ENCODE peak calls at places on chromosomes 7 and 10, in eight cellular contexts. T is A673; I is T follicular helper cell; L is activated naive CD8-positive, alpha-beta T cell treated with anti-CD3 and anti-CD28 coated beads, Interleukin-2, amount 50 U/mL, for 24 hours; W is activated T-helper 1 cell treated with anti-CD3 and anti-CD28 coated beads, Interleukin-12 subunit alpha, Interleukin-12 subunit beta, Interleukin-2, Interleukin-4 antibody, amounts not matched to agents 30 ng/mL and 10 ng/mL and 1 ng/mL, durations not matched to agents 14 hours and 24 hours and 36 hours; D is RWPE1; U is NCI-H774; V is astrocyte. F is an unnamed sample.

GRCh38 chr10:77516575-77516974 is 121.0 kb downstream of the KCNMA1 start:
- DNase-seq in T (no peak), I (no peak), L (no peak), W (no peak), D (no peak), U (peak; percentile 41), V (no peak), F (no peak)

GRCh38 chr7:33952824-33953223 is 47.5 kb downstream of the BMPER start:
- DNase-seq in T (no peak), I (no peak), L (no peak), W (no peak), D (no peak), U (no peak), V (peak; percentile 66), F (no peak)

GRCh38 chr10:14451341-14451740 is 120.6 kb upstream of the FRMD4A start:
- DNase-seq in T (no peak), I (no peak), L (no peak), W (no peak), D (no peak), U (no peak), V (peak; percentile 62), F (no peak)

GRCh38 chr10:22158426-22158825 is 59.4 kb downstream of the EBLN1 start:
- DNase-seq in T (no peak), I (no peak), L (no peak), W (no peak), D (no peak), U (no peak), V (no peak), F (no peak)

GRCh38 chr10:5811387-5811821 is 1.8 kb downstream of the GDI2 start:
- DNase-seq in T (peak; percentile 60), I (no peak), L (no peak), W (no peak), D (peak; percentile 35), U (no peak), V (peak; percentile 67), F (no peak)

GRCh38 chr10:84211566-84211965 is 13.8 kb downstream of the LRIT2 start:
- DNase-seq in T (no peak), I (no peak), L (no peak), W (no peak), D (no peak), U (no peak), V (no peak), F (no peak)

GRCh38 chr10:43228783-43229207 is 38.1 kb downstream of the RASGEF1A start:
- DNase-seq in T (no peak), I (no peak), L (no peak), W (no peak), D (no peak), U (no peak), V (no peak), F (peak; percentile 8)

GRCh38 chr7:155261031-155261985 is 36.4 kb upstream of the INSIG1 start:
- DNase-seq in T (no peak), I (no peak), L (no peak), W (no peak), D (no peak), U (no peak), V (no peak), F (no peak)

GRCh38 chr10:86663576-86664369 is 4.5 kb upstream of the LDB3 start:
- DNase-seq in T (no peak), I (no peak), L (no peak), W (no peak), D (no peak), U (no peak), V (no peak), F (no peak)

GRCh38 chr10:80461208-80462183 is 7.4 kb downstream of the TSPAN14 start:
- DNase-seq in T (no peak), I (no peak), L (no peak), W (no peak), D (no peak), U (no peak), V (no peak), F (no peak)

GRCh38 chr10:91271886-91272285 is 51.4 kb downstream of the PCGF5 start:
- DNase-seq in T (no peak), I (no peak), L (no peak), W (no peak), D (no peak), U (no peak), V (peak; percentile 41), F (no peak)

GRCh38 chr10:29784175-29784773 is 149.5 kb upstream of the SVIL start:
- DNase-seq in T (no peak), I (no peak), L (no peak), W (no peak), D (peak; percentile 94), U (no peak), V (peak; percentile 100), F (no peak)

GRCh38 chr7:132090444-132090843 is 485.8 kb downstream of the PLXNA4 start:
- DNase-seq in T (no peak), I (no peak), L (no peak), W (no peak), D (no peak), U (no peak), V (no peak), F (no peak)

GRCh38 chr7:55476071-55476803 is 96.1 kb downstream of the VOPP1 start:
- DNase-seq in T (peak; percentile 56), I (no peak), L (no peak), W (no peak), D (no peak), U (no peak), V (peak; percentile 90), F (no peak)

GRCh38 chr7:127396184-127396583 is 3.7 kb upstream of the ZNF800 start:
- DNase-seq in T (peak; percentile 33), I (no peak), L (peak; percentile 36), W (no peak), D (no peak), U (no peak), V (no peak), F (no peak)

GRCh38 chr10:107144490-107144889 is 20.0 kb downstream of the SORCS1 start:
- DNase-seq in T (peak; percentile 30), I (no peak), L (no peak), W (no peak), D (no peak), U (no peak), V (no peak), F (peak; percentile 23)

GRCh38 chr10:17780727-17781126 is 28.4 kb upstream of the MRC1 start:
- DNase-seq in T (peak; percentile 51), I (no peak), L (no peak), W (no peak), D (no peak), U (no peak), V (no peak), F (no peak)

GRCh38 chr10:6445671-6446278 is 134.3 kb downstream of the PRKCQ start:
- DNase-seq in T (peak; percentile 44), I (peak; percentile 36), L (peak; percentile 64), W (peak; percentile 30), D (peak; percentile 36), U (no peak), V (no peak), F (no peak)

GRCh38 chr7:66871076-66871475 is 49.9 kb upstream of the TMEM248 start:
- DNase-seq in T (no peak), I (no peak), L (no peak), W (no peak), D (peak; percentile 39), U (no peak), V (no peak), F (no peak)

GRCh38 chr7:155885162-155886160 is 73.2 kb upstream of the SHH start:
- DNase-seq in T (no peak), I (no peak), L (no peak), W (no peak), D (peak; percentile 69), U (no peak), V (peak; percentile 82), F (no peak)

GRCh38 chr10:124651402-124651887 is 92.7 kb downstream of the FAM53B start:
- DNase-seq in T (no peak), I (no peak), L (no peak), W (no peak), D (no peak), U (no peak), V (no peak), F (no peak)

GRCh38 chr7:35491233-35491632 is 203.7 kb downstream of the HERPUD2 start:
- DNase-seq in T (no peak), I (no peak), L (no peak), W (no peak), D (no peak), U (no peak), V (no peak), F (no peak)

GRCh38 chr10:80415734-80416281 is 7.5 kb downstream of the PRXL2A start:
- DNase-seq in T (no peak), I (no peak), L (no peak), W (no peak), D (no peak), U (no peak), V (no peak), F (no peak)

GRCh38 chr7:1708640-1709249 is 38.7 kb downstream of the ELFN1 start:
- DNase-seq in T (no peak), I (no peak), L (no peak), W (no peak), D (no peak), U (no peak), V (no peak), F (no peak)

F was measured in progenitor cell of endocrine pancreas.